ENCODE peak calls at places on chromosomes 2 and 18, in seven cellular contexts. Y, C, K, F, B, S and G are unnamed samples.

GRCh38 chr2:108970369-108970768 is 18.7 kb downstream of the EDAR start:
- DNase-seq in Y (no peak), C (no peak), K (no peak), F (no peak), B (no peak), S (no peak), G (no peak)

GRCh38 chr2:197131558-197131855 is 179.1 kb downstream of the ANKRD44 start:
- DNase-seq in Y (no peak), C (no peak), K (no peak), F (no peak), B (no peak), S (no peak), G (no peak)

GRCh38 chr2:238267884-238268680 is 20.3 kb downstream of the PER2 start:
- DNase-seq in Y (no peak), C (no peak), K (no peak), F (no peak), B (no peak), S (no peak), G (no peak)

GRCh38 chr2:117952237-117952636 is 61.6 kb downstream of the CCDC93 start:
- DNase-seq in Y (no peak), C (no peak), K (no peak), F (no peak), B (no peak), S (no peak), G (no peak)

GRCh38 chr2:39535606-39536185 is 98.6 kb upstream of the MAP4K3 start:
- DNase-seq in Y (no peak), C (no peak), K (no peak), F (no peak), B (no peak), S (no peak), G (no peak)

GRCh38 chr2:205903549-205904129 is 182.3 kb downstream of the INO80D start:
- DNase-seq in Y (no peak), C (peak), K (no peak), F (peak), B (no peak), S (no peak), G (peak)

GRCh38 chr2:205686231-205687017 is 4.1 kb downstream of the NRP2 start:
- DNase-seq in Y (no peak), C (no peak), K (no peak), F (peak), B (no peak), S (no peak), G (no peak)

GRCh38 chr18:76687271-76688006 is 134.9 kb upstream of the ZNF236 start:
- DNase-seq in Y (no peak), C (no peak), K (no peak), F (peak), B (peak), S (no peak), G (no peak)

GRCh38 chr18:70046207-70046606 is 98.5 kb upstream of the CD226 start:
- DNase-seq in Y (no peak), C (peak), K (peak), F (no peak), B (peak), S (no peak), G (no peak)

GRCh38 chr2:189276277-189276676 is 96.7 kb upstream of the COL5A2 start:
- DNase-seq in Y (no peak), C (peak), K (peak), F (no peak), B (peak), S (no peak), G (peak)